ENCODE peak calls at places on chromosomes 6 and 20, in four cellular contexts. One of them, this sample, is unnamed.

GRCh38 chr6:139748353-139749146 is 374.1 kb upstream of the CITED2 start:
- DNase-seq in breast epithelium: no peak
- DNase-seq in cardiac muscle cell: peak; percentile 89
- DNase-seq in adipocyte: peak; percentile 42
- DNase-seq in this sample: no peak

GRCh38 chr6:81075974-81076373 is 676.5 kb downstream of the TENT5A start:
- DNase-seq in breast epithelium: no peak
- DNase-seq in cardiac muscle cell: peak; percentile 29
- DNase-seq in adipocyte: peak; percentile 33
- DNase-seq in this sample: peak; percentile 17

GRCh38 chr6:87918461-87918941 is 129.1 kb upstream of the SPACA1 start:
- DNase-seq in breast epithelium: no peak
- DNase-seq in cardiac muscle cell: no peak
- DNase-seq in adipocyte: no peak
- DNase-seq in this sample: no peak

GRCh38 chr6:42958125-42958524 is 2.4 kb upstream of the GNMT start:
- DNase-seq in breast epithelium: no peak
- DNase-seq in cardiac muscle cell: peak; percentile 16
- DNase-seq in adipocyte: no peak
- DNase-seq in this sample: peak; percentile 23

GRCh38 chr20:57868310-57868709 is 158.5 kb upstream of the PMEPA1 start:
- DNase-seq in breast epithelium: no peak
- DNase-seq in cardiac muscle cell: no peak
- DNase-seq in adipocyte: no peak
- DNase-seq in this sample: no peak

GRCh38 chr6:134098276-134098675 is 45.9 kb upstream of the SLC2A12 start:
- DNase-seq in breast epithelium: no peak
- DNase-seq in cardiac muscle cell: no peak
- DNase-seq in adipocyte: no peak
- DNase-seq in this sample: no peak

GRCh38 chr20:23350855-23351838 is 556 bp downstream of the NXT1 start:
- DNase-seq in breast epithelium: peak; percentile 49
- DNase-seq in cardiac muscle cell: peak; percentile 38
- DNase-seq in adipocyte: peak; percentile 76
- DNase-seq in this sample: peak; percentile 28

GRCh38 chr20:4949833-4950178 is 51.5 kb downstream of the SLC23A2 start:
- DNase-seq in breast epithelium: no peak
- DNase-seq in cardiac muscle cell: peak; percentile 61
- DNase-seq in adipocyte: peak; percentile 68
- DNase-seq in this sample: peak; percentile 58

GRCh38 chr20:2108987-2109386 is 7.4 kb downstream of the STK35 start:
- DNase-seq in breast epithelium: no peak
- DNase-seq in cardiac muscle cell: peak; percentile 64
- DNase-seq in adipocyte: peak; percentile 72
- DNase-seq in this sample: peak; percentile 69

DNA sequence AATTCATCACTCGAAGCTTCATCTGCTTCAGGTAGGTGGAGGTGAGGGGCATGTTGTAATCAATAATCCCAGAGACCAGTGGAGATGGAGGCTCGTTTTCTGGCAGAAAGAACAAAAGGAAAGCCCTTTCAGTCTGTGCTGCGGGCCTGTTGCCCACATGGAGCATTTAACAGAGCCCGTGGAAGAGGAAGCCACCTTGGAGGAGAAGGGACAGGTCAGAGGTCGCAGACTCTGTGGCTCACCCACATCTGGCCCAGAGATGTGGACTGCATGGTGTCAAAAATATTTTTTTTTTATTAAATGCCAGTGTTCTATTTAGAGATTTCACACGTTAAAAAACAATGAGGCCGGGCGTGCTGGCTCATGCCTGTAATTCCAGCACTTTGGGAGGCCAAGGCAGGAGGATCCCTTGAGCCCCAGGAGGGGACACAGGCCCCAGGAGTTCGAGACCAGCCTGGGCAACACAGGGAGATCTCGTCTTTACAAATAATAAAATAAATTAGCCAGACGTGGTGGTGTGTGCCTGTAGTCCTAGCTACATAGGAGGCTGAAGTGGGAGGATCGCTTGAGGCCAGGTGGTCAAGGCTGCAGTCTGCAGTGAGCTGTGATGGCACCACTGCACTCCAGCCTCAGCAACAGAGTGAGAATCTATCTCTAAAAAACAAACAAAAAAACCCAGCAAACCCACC is 73.6 kb downstream of the NOL4L start:
- DNase-seq in breast epithelium: no peak
- DNase-seq in cardiac muscle cell: no peak
- DNase-seq in adipocyte: no peak
- DNase-seq in this sample: no peak
- H3K4me3 ChIP-seq in breast epithelium: no peak overlapping the region
- H3K4me3 ChIP-seq in cardiac muscle cell: no peak overlapping the region
- H3K4me3 ChIP-seq in adipocyte: no peak overlapping the region
- H3K4me3 ChIP-seq in this sample: no peak overlapping the region

GRCh38 chr6:117494694-117495318 is 12.3 kb downstream of the DCBLD1 start:
- DNase-seq in breast epithelium: no peak
- DNase-seq in cardiac muscle cell: no peak
- DNase-seq in adipocyte: no peak
- DNase-seq in this sample: peak; percentile 80

GRCh38 chr6:117489003-117489402 is 6.5 kb downstream of the DCBLD1 start:
- DNase-seq in breast epithelium: no peak
- DNase-seq in cardiac muscle cell: no peak
- DNase-seq in adipocyte: no peak
- DNase-seq in this sample: no peak

GRCh38 chr6:117493470-117493869 is 11.0 kb downstream of the DCBLD1 start:
- DNase-seq in breast epithelium: no peak
- DNase-seq in cardiac muscle cell: no peak
- DNase-seq in adipocyte: no peak
- DNase-seq in this sample: no peak

GRCh38 chr6:117494283-117494682 is 11.8 kb downstream of the DCBLD1 start:
- DNase-seq in breast epithelium: no peak
- DNase-seq in cardiac muscle cell: peak; percentile 46
- DNase-seq in adipocyte: no peak
- DNase-seq in this sample: peak; percentile 33

DNA sequence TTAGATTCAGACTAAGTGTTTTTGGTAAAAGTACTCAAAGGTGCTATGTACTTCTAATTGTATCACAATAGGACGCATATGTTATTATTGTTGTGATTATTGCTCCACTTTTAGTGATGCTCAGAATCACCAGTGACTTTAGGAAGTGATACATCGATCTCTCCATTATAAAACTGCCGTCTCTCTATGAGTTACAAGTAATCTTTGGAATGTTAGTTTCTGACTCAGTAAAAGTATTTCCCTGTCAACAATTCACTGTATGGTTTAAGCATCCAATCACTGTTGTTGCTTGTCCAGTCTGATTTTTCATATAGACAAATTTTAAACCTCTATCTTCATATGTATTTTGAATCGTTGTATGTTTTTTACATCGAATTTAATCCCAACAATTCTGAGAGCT is 9.4 kb downstream of the DCBLD1 start:
- DNase-seq in breast epithelium: no peak
- DNase-seq in cardiac muscle cell: no peak
- DNase-seq in adipocyte: peak; percentile 53
- DNase-seq in this sample: peak; percentile 61
- H3K4me3 ChIP-seq in breast epithelium: no peak overlapping the region
- H3K4me3 ChIP-seq in cardiac muscle cell: no peak overlapping the region
- H3K4me3 ChIP-seq in adipocyte: no peak overlapping the region
- H3K4me3 ChIP-seq in this sample: no peak overlapping the region

DNA sequence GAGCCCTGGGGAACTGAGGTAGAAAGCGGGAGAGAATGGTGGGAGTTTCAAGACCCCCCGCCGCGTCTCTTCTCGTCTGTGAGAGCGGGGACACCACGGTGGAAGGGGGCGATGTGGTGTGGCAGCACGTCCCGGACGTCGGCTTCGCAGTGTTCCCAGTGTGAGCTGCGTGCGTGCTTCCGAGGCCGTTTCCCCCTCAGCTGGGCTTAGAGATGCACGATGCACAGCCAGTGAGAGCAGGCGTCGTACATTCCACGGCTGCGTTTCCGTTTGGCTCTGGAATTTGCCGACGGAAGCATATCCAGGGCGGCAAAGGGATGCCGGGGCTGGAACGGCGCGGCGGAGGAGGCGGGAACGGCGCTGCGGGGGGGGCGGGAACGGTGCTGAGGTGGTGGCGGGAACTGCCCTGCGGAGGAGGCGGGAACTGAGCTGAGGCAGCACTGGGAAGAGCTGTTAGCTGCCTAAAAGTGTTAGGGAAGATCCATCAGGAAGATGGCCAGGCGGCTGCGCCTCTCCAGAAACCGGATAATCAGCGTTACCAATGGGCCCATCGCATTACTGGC is 37.7 kb downstream of the KIF25 start:
- DNase-seq in breast epithelium: no peak
- DNase-seq in cardiac muscle cell: peak; percentile 94
- DNase-seq in adipocyte: peak; percentile 46
- DNase-seq in this sample: peak; percentile 53
- H3K4me3 ChIP-seq in breast epithelium: peak overlapping the region; percentile 48
- H3K4me3 ChIP-seq in cardiac muscle cell: peak overlapping the region; percentile 10
- H3K4me3 ChIP-seq in adipocyte: peak overlapping the region; percentile 76
- H3K4me3 ChIP-seq in this sample: peak overlapping the region; percentile 52

GRCh38 chr6:167802339-167802738 is 24.4 kb upstream of the AFDN start:
- DNase-seq in breast epithelium: no peak
- DNase-seq in cardiac muscle cell: no peak
- DNase-seq in adipocyte: no peak
- DNase-seq in this sample: no peak

GRCh38 chr6:167805349-167806060 is 21.2 kb upstream of the AFDN start:
- DNase-seq in breast epithelium: no peak
- DNase-seq in cardiac muscle cell: no peak
- DNase-seq in adipocyte: no peak
- DNase-seq in this sample: no peak

GRCh38 chr6:167803816-167804215 is 22.9 kb upstream of the AFDN start:
- DNase-seq in breast epithelium: no peak
- DNase-seq in cardiac muscle cell: no peak
- DNase-seq in adipocyte: no peak
- DNase-seq in this sample: no peak

GRCh38 chr6:167806061-167806700 is 20.5 kb upstream of the AFDN start:
- DNase-seq in breast epithelium: no peak
- DNase-seq in cardiac muscle cell: no peak
- DNase-seq in adipocyte: no peak
- DNase-seq in this sample: no peak

DNA sequence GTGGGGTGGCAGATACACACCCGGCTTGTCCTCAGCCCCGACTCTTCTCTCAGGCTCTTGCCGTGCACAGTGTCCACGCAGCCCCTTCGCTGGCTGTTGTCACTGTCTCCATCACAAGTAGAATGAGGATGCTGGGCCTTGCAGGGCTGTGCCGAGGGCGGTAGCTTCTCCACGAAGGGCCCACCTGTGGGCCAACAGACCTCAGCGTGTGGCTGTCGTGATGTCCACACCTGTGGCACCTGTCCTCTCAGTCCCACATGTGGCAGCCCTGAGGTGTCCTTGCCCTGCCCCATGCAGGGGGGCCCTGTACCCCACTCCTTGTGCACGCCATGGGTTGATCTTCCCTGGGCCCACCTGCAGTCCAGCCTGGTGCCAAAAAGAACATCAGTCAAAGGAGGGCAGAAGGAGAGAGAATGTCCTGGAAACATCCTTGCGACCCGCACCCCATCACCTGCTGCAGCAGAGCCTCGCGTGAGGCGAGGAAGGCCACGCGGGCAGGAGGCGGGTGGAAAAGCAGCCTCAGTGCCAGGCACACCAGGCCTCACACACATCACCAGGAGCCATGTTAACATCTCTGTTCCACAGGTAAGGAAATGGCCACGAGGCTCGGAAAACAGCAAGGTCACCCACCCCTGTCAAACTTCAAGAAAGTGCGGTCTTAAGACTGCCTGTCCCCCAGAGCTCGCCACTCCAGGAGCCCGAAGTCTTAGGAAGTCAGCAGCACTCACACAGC is 22.3 kb upstream of the AFDN start:
- DNase-seq in breast epithelium: no peak
- DNase-seq in cardiac muscle cell: no peak
- DNase-seq in adipocyte: no peak
- DNase-seq in this sample: no peak
- H3K4me3 ChIP-seq in breast epithelium: no peak overlapping the region
- H3K4me3 ChIP-seq in cardiac muscle cell: no peak overlapping the region
- H3K4me3 ChIP-seq in adipocyte: no peak overlapping the region
- H3K4me3 ChIP-seq in this sample: no peak overlapping the region

DNA sequence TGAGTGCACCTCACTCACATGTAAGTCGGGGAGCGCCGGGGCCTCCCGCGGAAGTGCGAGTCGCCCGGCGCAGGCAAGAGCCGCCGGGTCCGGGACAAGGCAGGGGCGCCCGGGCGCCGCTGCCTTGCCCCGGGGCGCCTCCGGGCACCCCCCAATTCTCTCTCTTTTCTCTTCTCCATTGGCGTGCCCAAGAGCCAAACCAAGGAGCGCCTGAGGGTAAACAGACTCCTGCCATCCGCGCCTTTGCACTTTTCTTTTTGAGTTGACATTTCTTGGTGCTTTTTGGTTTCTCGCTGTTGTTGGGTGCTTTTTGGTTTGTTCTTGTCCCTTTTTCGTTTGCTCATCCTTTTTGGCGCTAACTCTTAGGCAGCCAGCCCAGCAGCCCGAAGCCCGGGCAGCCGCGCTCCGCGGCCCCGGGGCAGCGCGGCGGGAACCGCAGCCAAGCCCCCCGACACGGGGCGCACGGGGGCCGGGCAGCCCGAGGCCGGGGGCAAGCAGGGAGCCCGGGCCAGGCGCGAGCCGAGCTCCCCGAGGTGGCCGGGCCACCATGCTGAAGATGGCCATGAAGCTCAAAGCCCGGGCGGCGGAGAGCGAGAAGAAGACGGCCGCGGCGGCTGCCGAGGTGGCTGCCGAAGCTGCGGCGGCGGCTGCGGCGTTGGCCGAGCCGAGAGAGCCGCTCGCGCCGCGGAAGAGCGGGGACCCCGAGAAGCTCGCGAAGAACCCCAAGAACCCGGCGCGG is 37.0 kb downstream of the GNAS start:
- DNase-seq in breast epithelium: no peak
- DNase-seq in cardiac muscle cell: no peak
- DNase-seq in adipocyte: peak; percentile 31
- DNase-seq in this sample: no peak
- H3K4me3 ChIP-seq in breast epithelium: peak overlapping the region; percentile 81
- H3K4me3 ChIP-seq in cardiac muscle cell: peak overlapping the region; percentile 95
- H3K4me3 ChIP-seq in adipocyte: peak overlapping the region; percentile 84
- H3K4me3 ChIP-seq in this sample: peak overlapping the region; percentile 48

GRCh38 chr6:149885888-149886287 is 12.0 kb downstream of the RAET1E start:
- DNase-seq in breast epithelium: no peak
- DNase-seq in cardiac muscle cell: no peak
- DNase-seq in adipocyte: no peak
- DNase-seq in this sample: no peak

GRCh38 chr6:149884617-149885016 is 13.3 kb downstream of the RAET1E start:
- DNase-seq in breast epithelium: no peak
- DNase-seq in cardiac muscle cell: no peak
- DNase-seq in adipocyte: no peak
- DNase-seq in this sample: no peak

GRCh38 chr6:149881066-149881766 is 16.7 kb downstream of the RAET1E start:
- DNase-seq in breast epithelium: no peak
- DNase-seq in cardiac muscle cell: no peak
- DNase-seq in adipocyte: no peak
- DNase-seq in this sample: no peak

GRCh38 chr6:149881860-149882259 is 16.1 kb downstream of the RAET1E start:
- DNase-seq in breast epithelium: no peak
- DNase-seq in cardiac muscle cell: no peak
- DNase-seq in adipocyte: no peak
- DNase-seq in this sample: no peak

DNA sequence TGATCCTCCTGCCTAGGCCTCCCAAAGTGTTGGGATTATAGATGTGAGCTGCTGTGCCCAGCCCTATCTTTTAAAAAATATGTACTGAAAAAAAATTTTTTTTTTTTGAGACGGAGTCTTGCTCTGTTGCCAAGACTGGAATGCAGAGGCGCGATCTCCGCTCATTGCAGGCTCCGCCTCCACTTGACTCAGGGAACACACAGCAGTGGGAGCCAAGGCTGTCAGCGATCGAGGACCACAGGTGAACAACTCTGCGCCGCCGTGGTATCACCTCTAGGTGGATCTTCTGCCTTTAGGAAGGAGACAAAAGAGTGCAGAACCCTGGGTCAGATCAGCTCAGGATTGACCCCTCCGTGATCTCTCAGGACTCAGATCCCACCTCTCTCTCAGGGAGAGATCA is 13.7 kb downstream of the RAET1E start:
- DNase-seq in breast epithelium: no peak
- DNase-seq in cardiac muscle cell: peak; percentile 68
- DNase-seq in adipocyte: no peak
- DNase-seq in this sample: peak; percentile 42
- H3K4me3 ChIP-seq in breast epithelium: no peak overlapping the region
- H3K4me3 ChIP-seq in cardiac muscle cell: no peak overlapping the region
- H3K4me3 ChIP-seq in adipocyte: peak overlapping the region; percentile 35
- H3K4me3 ChIP-seq in this sample: no peak overlapping the region